ENCODE peak calls at places on chromosome 18, in nine cellular contexts. P is CD8-positive, alpha-beta T cell; I is activated CD4-positive, alpha-beta T cell treated with anti-CD3 and anti-CD28 coated beads, Interleukin-2, amount 50 U/mL, for 48 hours; Q is activated T-helper 1 cell treated with Interleukin-2 at 50 U/mL for 16 hours; B is NCI-H774; A is MV-4-11; U is GM23338; G is EL; T is right lobe of liver. N is an unnamed sample.

GRCh38 chr18:45277870-45278269 is 337.4 kb upstream of the SLC14A2 start:
- DNase-seq in P (no peak), I (no peak), Q (no peak), B (no peak), A (no peak), U (no peak), G (no peak), T (no peak), N (peak)

GRCh38 chr18:23716966-23717365 is 27.7 kb downstream of the LAMA3 start:
- DNase-seq in P (no peak), I (no peak), Q (no peak), B (no peak), A (no peak), U (no peak), G (no peak), T (no peak), N (no peak)

GRCh38 chr18:3593381-3593903 is 143.5 kb downstream of the TGIF1 start:
- DNase-seq in P (no peak), I (no peak), Q (no peak), B (no peak), A (no peak), U (peak), G (peak), T (no peak), N (peak)

GRCh38 chr18:45820144-45820745 is 5.2 kb upstream of the SIGLEC15 start:
- DNase-seq in P (no peak), I (no peak), Q (no peak), B (no peak), A (peak), U (no peak), G (no peak), T (no peak), N (no peak)

GRCh38 chr18:8793445-8794132 is 88.2 kb downstream of the MTCL1 start:
- DNase-seq in P (no peak), I (no peak), Q (no peak), B (no peak), A (no peak), U (no peak), G (no peak), T (no peak), N (peak)

GRCh38 chr18:9513971-9514512 is 38.7 kb downstream of the RALBP1 start:
- DNase-seq in P (no peak), I (no peak), Q (no peak), B (no peak), A (no peak), U (no peak), G (peak), T (no peak), N (peak)

GRCh38 chr18:12990662-12990976 is 543 bp upstream of the CEP192 start:
- DNase-seq in P (no peak), I (no peak), Q (no peak), B (no peak), A (peak), U (peak), G (no peak), T (no peak), N (no peak)

GRCh38 chr18:48605408-48605845 is 66.6 kb downstream of the CTIF start:
- DNase-seq in P (no peak), I (no peak), Q (no peak), B (peak), A (peak), U (peak), G (peak), T (no peak), N (peak)

GRCh38 chr18:45275367-45276113 is 339.7 kb upstream of the SLC14A2 start:
- DNase-seq in P (no peak), I (no peak), Q (no peak), B (no peak), A (no peak), U (peak), G (peak), T (no peak), N (peak)

GRCh38 chr18:26556573-26556972 is 8.2 kb upstream of the KCTD1 start:
- DNase-seq in P (no peak), I (no peak), Q (no peak), B (no peak), A (no peak), U (no peak), G (peak), T (no peak), N (no peak)

GRCh38 chr18:63178526-63178880 is 141.1 kb downstream of the BCL2 start:
- DNase-seq in P (no peak), I (no peak), Q (no peak), B (no peak), A (peak), U (no peak), G (no peak), T (no peak), N (no peak)

GRCh38 chr18:44514106-44514505 is 166.6 kb upstream of the SETBP1 start:
- DNase-seq in P (no peak), I (no peak), Q (no peak), B (no peak), A (no peak), U (no peak), G (no peak), T (no peak), N (no peak)

GRCh38 chr18:75360206-75360605 is 67.3 kb downstream of the SMIM21 start:
- DNase-seq in P (no peak), I (no peak), Q (no peak), B (no peak), A (no peak), U (no peak), G (no peak), T (no peak), N (no peak)

GRCh38 chr18:31042391-31043181 is at the start of gene DSC3:
- DNase-seq in P (no peak), I (no peak), Q (no peak), B (no peak), A (no peak), U (peak), G (no peak), T (peak), N (peak)

GRCh38 chr18:44564922-44565321 is 115.8 kb upstream of the SETBP1 start:
- DNase-seq in P (no peak), I (no peak), Q (no peak), B (no peak), A (no peak), U (peak), G (peak), T (no peak), N (no peak)

GRCh38 chr18:63336366-63337099 is 17.0 kb upstream of the BCL2 start:
- DNase-seq in P (no peak), I (no peak), Q (no peak), B (no peak), A (no peak), U (no peak), G (peak), T (no peak), N (peak)

GRCh38 chr18:4823091-4823490 is 368.0 kb upstream of the DLGAP1 start:
- DNase-seq in P (no peak), I (no peak), Q (no peak), B (no peak), A (no peak), U (no peak), G (no peak), T (no peak), N (no peak)

GRCh38 chr18:48129621-48130082 is 199.2 kb upstream of the SMAD2 start:
- DNase-seq in P (no peak), I (no peak), Q (no peak), B (no peak), A (no peak), U (peak), G (no peak), T (no peak), N (no peak)

GRCh38 chr18:2547477-2548087 is 23.7 kb downstream of the METTL4 start:
- DNase-seq in P (no peak), I (no peak), Q (no peak), B (peak), A (peak), U (peak), G (peak), T (no peak), N (peak)

GRCh38 chr18:23890589-23890988 is 124.0 kb upstream of the TTC39C start:
- DNase-seq in P (no peak), I (no peak), Q (no peak), B (no peak), A (no peak), U (no peak), G (peak), T (no peak), N (peak)

GRCh38 chr18:57446322-57446721 is 11.1 kb downstream of the ONECUT2 start:
- DNase-seq in P (no peak), I (no peak), Q (no peak), B (peak), A (no peak), U (peak), G (no peak), T (no peak), N (peak)

GRCh38 chr18:48802543-48803428 is 148.0 kb downstream of the SMAD7 start:
- DNase-seq in P (no peak), I (no peak), Q (no peak), B (no peak), A (no peak), U (no peak), G (no peak), T (peak), N (no peak)

GRCh38 chr18:59561596-59561995 is 135.6 kb downstream of the CCBE1 start:
- DNase-seq in P (no peak), I (no peak), Q (no peak), B (no peak), A (no peak), U (no peak), G (no peak), T (no peak), N (no peak)

GRCh38 chr18:76412818-76413565 is 82.0 kb downstream of the ZNF516 start:
- DNase-seq in P (no peak), I (no peak), Q (no peak), B (no peak), A (no peak), U (no peak), G (peak), T (no peak), N (no peak)

GRCh38 chr18:51153659-51154371 is 43.7 kb downstream of the MEX3C start:
- DNase-seq in P (peak), I (peak), Q (peak), B (no peak), A (peak), U (no peak), G (no peak), T (no peak), N (no peak)

GRCh38 chr18:32328379-32328778 is 138.5 kb downstream of the MEP1B start:
- DNase-seq in P (no peak), I (no peak), Q (no peak), B (no peak), A (no peak), U (no peak), G (no peak), T (no peak), N (peak)

GRCh38 chr18:63078471-63078870 is 241.1 kb downstream of the BCL2 start:
- DNase-seq in P (no peak), I (no peak), Q (no peak), B (no peak), A (peak), U (no peak), G (no peak), T (no peak), N (no peak)

GRCh38 chr18:2654105-2654827 is 1.3 kb upstream of the SMCHD1 start:
- DNase-seq in P (no peak), I (no peak), Q (no peak), B (no peak), A (no peak), U (peak), G (no peak), T (no peak), N (peak)

N was measured in PC-3.